ENCODE peak calls at places on chromosomes 7 and 10, in four cellular contexts. D is NCI-H1092 treated with DMSO at 0.1 percent for 48 hours, A is body of pancreas, H is kidney tubule cell. Q is an unnamed sample.

GRCh38 chr10:5488272-5489161 is 10.9 kb downstream of the CALML5 start:
- DNase-seq in D (no peak), H (peak), A (peak), Q (no peak)

GRCh38 chr10:60661627-60662026 is 116.7 kb upstream of the CDK1 start:
- DNase-seq in H (peak), D (no peak), A (no peak), Q (no peak)

GRCh38 chr10:48533540-48533939 is 71.3 kb downstream of the ARHGAP22 start:
- DNase-seq in A (no peak), H (no peak), D (no peak), Q (no peak)

GRCh38 chr7:107938448-107939250 is 47.7 kb downstream of the DLD start:
- DNase-seq in D (no peak), A (no peak), H (no peak), Q (no peak)

GRCh38 chr7:134802762-134803161 is 23.3 kb downstream of the CALD1 start:
- DNase-seq in A (no peak), H (no peak), D (no peak), Q (no peak)

GRCh38 chr7:47792521-47793121 is 155.6 kb downstream of the PKD1L1 start:
- DNase-seq in D (peak), H (peak), A (peak), Q (no peak)

GRCh38 chr7:27764109-27764508 is 24.1 kb downstream of the TAX1BP1 start:
- DNase-seq in D (no peak), A (no peak), H (no peak), Q (no peak)

GRCh38 chr10:52453501-52453900 is 139.4 kb downstream of the DKK1 start:
- DNase-seq in D (no peak), A (no peak), H (no peak), Q (no peak)

GRCh38 chr10:61464461-61465215 is 11.5 kb upstream of the TMEM26 start:
- DNase-seq in A (no peak), D (no peak), H (no peak), Q (no peak)

GRCh38 chr10:5317547-5318107 is 47.1 kb upstream of the UCN3 start:
- DNase-seq in D (no peak), A (no peak), H (peak), Q (no peak)

GRCh38 chr10:48461623-48462481 is 143.0 kb downstream of the ARHGAP22 start:
- DNase-seq in A (no peak), H (no peak), D (no peak), Q (no peak)

GRCh38 chr7:21639206-21639868 is 96.5 kb downstream of the DNAH11 start:
- DNase-seq in H (no peak), A (no peak), D (no peak), Q (no peak)

GRCh38 chr7:111558948-111559347 is 3.3 kb downstream of the IMMP2L start:
- DNase-seq in A (no peak), D (no peak), H (no peak), Q (no peak)

GRCh38 chr10:101768791-101769170 is 7.1 kb downstream of the FGF8 start:
- DNase-seq in H (no peak), D (no peak), A (no peak), Q (no peak)

GRCh38 chr7:146090023-146090645 is 26.5 kb upstream of the CNTNAP2 start:
- DNase-seq in H (peak), D (peak), A (peak), Q (peak)

GRCh38 chr7:139118234-139118802 is 8.8 kb upstream of the ZC3HAV1 start:
- DNase-seq in H (peak), D (no peak), A (peak), Q (no peak)

GRCh38 chr10:359093-359492 is 223.8 kb downstream of the ZMYND11 start:
- DNase-seq in H (no peak), D (no peak), A (no peak), Q (no peak)

GRCh38 chr7:20839196-20839735 is 52.6 kb upstream of the SP8 start:
- DNase-seq in H (peak), A (no peak), D (no peak), Q (no peak)

GRCh38 chr7:138354066-138354465 is 106.0 kb upstream of the TRIM24 start:
- DNase-seq in H (no peak), A (no peak), D (no peak), Q (no peak)

GRCh38 chr7:135343361-135343760 is 109.7 kb downstream of the STRA8 start:
- DNase-seq in D (no peak), A (no peak), H (no peak), Q (no peak)